ENCODE peak calls at places on chromosomes 12 and 14, in six cellular contexts. Q is GM23338, I is GM18507, E is esophagus squamous epithelium, N is MCF 10A, X is astrocyte of the spinal cord. T is an unnamed sample.

GRCh38 chr12:31962076-31962475 is 2.9 kb downstream of the RESF1 start:
- DNase-seq in Q (no peak), I (no peak), E (no peak), N (no peak), X (no peak), T (no peak)

GRCh38 chr14:39055786-39056474 is 47.1 kb downstream of the SEC23A start:
- DNase-seq in Q (peak; percentile 5), I (no peak), E (no peak), N (peak; percentile 14), X (no peak), T (no peak)

GRCh38 chr12:15662303-15662980 is 126.7 kb downstream of the EPS8 start:
- DNase-seq in Q (no peak), I (no peak), E (no peak), N (peak; percentile 89), X (peak; percentile 91), T (no peak)

GRCh38 chr12:124399622-124400021 is 104.7 kb downstream of the RFLNA start:
- DNase-seq in Q (peak; percentile 75), I (peak; percentile 50), E (no peak), N (peak; percentile 56), X (no peak), T (peak; percentile 17)

GRCh38 chr12:114335607-114336006 is 70.3 kb downstream of the TBX5 start:
- DNase-seq in Q (peak; percentile 36), I (no peak), E (no peak), N (no peak), X (no peak), T (no peak)

GRCh38 chr12:84069699-84070098 is 842.9 kb downstream of the SLC6A15 start:
- DNase-seq in Q (no peak), I (no peak), E (no peak), N (no peak), X (no peak), T (no peak)

GRCh38 chr12:104873374-104873773 is 84.7 kb downstream of the SLC41A2 start:
- DNase-seq in Q (no peak), I (no peak), E (no peak), N (no peak), X (no peak), T (no peak)

GRCh38 chr14:93013368-93013719 is 90.4 kb downstream of the CHGA start:
- DNase-seq in Q (no peak), I (no peak), E (no peak), N (peak; percentile 26), X (no peak), T (no peak)

GRCh38 chr12:49336645-49337584 is at the start of gene C1QL4:
- DNase-seq in Q (peak; percentile 91), I (peak; percentile 80), E (no peak), N (peak; percentile 70), X (peak; percentile 63), T (peak; percentile 85)

GRCh38 chr12:89051065-89051677 is 301.1 kb downstream of the DUSP6 start:
- DNase-seq in Q (peak; percentile 83), I (peak; percentile 5), E (no peak), N (peak; percentile 80), X (peak; percentile 72), T (no peak)

GRCh38 chr12:57237952-57238853 is 8.7 kb downstream of the SHMT2 start:
- DNase-seq in Q (peak; percentile 74), I (no peak), E (no peak), N (no peak), X (no peak), T (no peak)

GRCh38 chr14:102185360-102185759 is 45.7 kb downstream of the WDR20 start:
- DNase-seq in Q (no peak), I (no peak), E (no peak), N (no peak), X (no peak), T (no peak)

GRCh38 chr12:53977596-53978464 is 3.1 kb upstream of the HOTAIR start:
- DNase-seq in Q (no peak), I (no peak), E (no peak), N (no peak), X (no peak), T (no peak)

GRCh38 chr12:52010152-52010622 is 3.4 kb downstream of the TAMALIN start:
- DNase-seq in Q (peak; percentile 86), I (no peak), E (no peak), N (no peak), X (peak; percentile 88), T (no peak)

GRCh38 chr12:12190087-12190809 is 76.6 kb downstream of the LRP6 start:
- DNase-seq in Q (no peak), I (no peak), E (no peak), N (no peak), X (no peak), T (no peak)

GRCh38 chr12:27635349-27635972 is 60.8 kb upstream of the REP15 start:
- DNase-seq in Q (peak; percentile 65), I (no peak), E (no peak), N (peak; percentile 70), X (peak; percentile 67), T (no peak)

GRCh38 chr12:75738486-75738885 is 227.1 kb upstream of the KRR1 start:
- DNase-seq in Q (no peak), I (peak; percentile 11), E (no peak), N (no peak), X (no peak), T (peak; percentile 45)

GRCh38 chr12:88408828-88409227 is 171.4 kb downstream of the KITLG start:
- DNase-seq in Q (no peak), I (no peak), E (no peak), N (no peak), X (no peak), T (no peak)

GRCh38 chr14:30223385-30223785 is 295.7 kb upstream of the PRKD1 start:
- DNase-seq in Q (no peak), I (no peak), E (no peak), N (peak; percentile 97), X (peak; percentile 94), T (no peak)

GRCh38 chr14:99395904-99396530 is 84.6 kb downstream of the SETD3 start:
- DNase-seq in Q (no peak), I (no peak), E (no peak), N (peak; percentile 52), X (peak; percentile 83), T (peak; percentile 16)

GRCh38 chr14:60153996-60154395 is 11.2 kb downstream of the DHRS7 start:
- DNase-seq in Q (no peak), I (no peak), E (no peak), N (no peak), X (no peak), T (no peak)

GRCh38 chr14:24430682-24431568 is 1.2 kb downstream of the KHNYN start:
- DNase-seq in Q (peak; percentile 56), I (peak; percentile 52), E (no peak), N (peak; percentile 29), X (peak; percentile 40), T (peak; percentile 74)

GRCh38 chr14:22319526-22320352 is 269.3 kb downstream of the DAD1 start:
- DNase-seq in Q (peak; percentile 76), I (peak; percentile 8), E (no peak), N (peak; percentile 62), X (peak; percentile 81), T (no peak)

GRCh38 chr14:101600891-101601602 is 39.8 kb downstream of the DIO3 start:
- DNase-seq in Q (no peak), I (no peak), E (no peak), N (no peak), X (no peak), T (no peak)

GRCh38 chr12:26014085-26014484 is 55.6 kb downstream of the RASSF8 start:
- DNase-seq in Q (no peak), I (no peak), E (no peak), N (no peak), X (no peak), T (no peak)

GRCh38 chr12:116592116-116592637 is 33.0 kb downstream of the MAP1LC3B2 start:
- DNase-seq in Q (no peak), I (no peak), E (no peak), N (no peak), X (peak; percentile 48), T (no peak)

GRCh38 chr14:51327376-51327775 is 87.3 kb downstream of the TMX1 start:
- DNase-seq in Q (no peak), I (no peak), E (no peak), N (peak; percentile 11), X (no peak), T (no peak)

GRCh38 chr14:96252323-96253052 is 3.5 kb upstream of the BDKRB1 start:
- DNase-seq in Q (no peak), I (no peak), E (no peak), N (no peak), X (no peak), T (no peak)

GRCh38 chr12:85489194-85489593 is 209.2 kb downstream of the ALX1 start:
- DNase-seq in Q (no peak), I (no peak), E (no peak), N (no peak), X (no peak), T (no peak)

GRCh38 chr14:21054123-21054767 is 3.4 kb upstream of the RNASE8 start:
- DNase-seq in Q (peak; percentile 27), I (no peak), E (no peak), N (no peak), X (no peak), T (no peak)

GRCh38 chr14:57462551-57462950 is 31.1 kb downstream of the CCDC198 start:
- DNase-seq in Q (no peak), I (no peak), E (no peak), N (peak; percentile 89), X (no peak), T (no peak)

GRCh38 chr14:66717571-66718140 is 209.7 kb downstream of the GPHN start:
- DNase-seq in Q (no peak), I (no peak), E (no peak), N (no peak), X (no peak), T (no peak)

T was measured in activated naive CD8-positive, alpha-beta T cell treated with anti-CD3 and anti-CD28 coated beads for 36 hours.